ENCODE peak calls at places on chromosome 3, in five cellular contexts. Q, O, Y, W and N are unnamed samples.

GRCh38 chr3:33377931-33378330 is 62.3 kb downstream of the UBP1 start:
- DNase-seq in O (no peak), Y (no peak), Q (no peak), W (no peak), N (no peak)

GRCh38 chr3:112568642-112569041 is 6.8 kb downstream of the SLC35A5 start:
- DNase-seq in Y (no peak), W (no peak), Q (no peak), O (no peak), N (no peak)

GRCh38 chr3:188656196-188656982 is 502.4 kb downstream of the LPP start:
- DNase-seq in O (no peak), Y (no peak), W (no peak), Q (no peak), N (no peak)

GRCh38 chr3:17795733-17796132 is 53.3 kb upstream of the TBC1D5 start:
- DNase-seq in Y (no peak), O (no peak), Q (no peak), W (no peak), N (no peak)

GRCh38 chr3:39126532-39127071 is 19.1 kb downstream of the TTC21A start:
- DNase-seq in Q (no peak), O (peak; percentile 62), W (peak; percentile 56), Y (no peak), N (no peak)

GRCh38 chr3:150237490-150237889 is 170.6 kb upstream of the TSC22D2 start:
- DNase-seq in Q (peak; percentile 22), Y (no peak), O (no peak), W (no peak), N (no peak)

GRCh38 chr3:5002174-5002870 is 23.1 kb downstream of the BHLHE40 start:
- DNase-seq in Q (no peak), Y (no peak), O (peak; percentile 87), W (no peak), N (no peak)

GRCh38 chr3:15923640-15924405 is 126.0 kb upstream of the ANKRD28 start:
- DNase-seq in W (no peak), Q (no peak), O (peak; percentile 50), Y (peak; percentile 24), N (no peak)

GRCh38 chr3:113736548-113737089 is 9.4 kb downstream of the NAA50 start:
- DNase-seq in Q (peak; percentile 36), W (no peak), O (no peak), Y (no peak), N (no peak)
- TF ChIP-seq POLR2A in Q (no peak), W (no peak), O (no peak), Y (no peak), N (no peak)

DNA sequence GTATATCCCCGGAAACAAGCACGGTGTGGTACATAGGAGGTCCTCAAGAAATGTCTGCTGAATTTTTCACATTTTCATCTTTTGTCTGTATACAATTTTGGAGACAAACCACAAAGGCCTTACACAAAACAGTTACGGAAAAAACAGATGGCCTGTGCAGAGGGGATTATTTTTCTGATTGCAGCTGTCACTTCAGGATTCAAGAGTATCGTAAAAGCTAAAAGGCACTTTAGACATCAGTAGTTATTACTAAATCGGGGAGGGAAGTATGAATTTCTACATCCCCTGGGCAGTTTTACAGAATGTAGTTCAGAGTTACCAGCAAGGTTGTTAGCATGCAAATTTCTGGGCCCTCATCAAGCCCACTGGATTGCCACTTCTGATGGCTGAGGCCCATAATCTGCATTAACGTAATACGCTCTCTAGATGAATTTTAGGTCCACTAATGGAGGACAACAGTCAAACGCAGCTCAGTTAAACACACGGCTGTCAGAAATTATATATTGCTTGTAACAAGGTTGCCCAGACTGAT is 1.2 kb downstream of the RIOX2 start:
- DNase-seq in O (no peak), W (no peak), Q (no peak), Y (no peak), N (no peak)
- H3K4me3 ChIP-seq in O (peak overlapping the region; percentile 62), W (no peak overlapping the region), Q (peak overlapping the region; percentile 75), Y (peak overlapping the region; percentile 92), N (peak overlapping the region; percentile 63)

DNA sequence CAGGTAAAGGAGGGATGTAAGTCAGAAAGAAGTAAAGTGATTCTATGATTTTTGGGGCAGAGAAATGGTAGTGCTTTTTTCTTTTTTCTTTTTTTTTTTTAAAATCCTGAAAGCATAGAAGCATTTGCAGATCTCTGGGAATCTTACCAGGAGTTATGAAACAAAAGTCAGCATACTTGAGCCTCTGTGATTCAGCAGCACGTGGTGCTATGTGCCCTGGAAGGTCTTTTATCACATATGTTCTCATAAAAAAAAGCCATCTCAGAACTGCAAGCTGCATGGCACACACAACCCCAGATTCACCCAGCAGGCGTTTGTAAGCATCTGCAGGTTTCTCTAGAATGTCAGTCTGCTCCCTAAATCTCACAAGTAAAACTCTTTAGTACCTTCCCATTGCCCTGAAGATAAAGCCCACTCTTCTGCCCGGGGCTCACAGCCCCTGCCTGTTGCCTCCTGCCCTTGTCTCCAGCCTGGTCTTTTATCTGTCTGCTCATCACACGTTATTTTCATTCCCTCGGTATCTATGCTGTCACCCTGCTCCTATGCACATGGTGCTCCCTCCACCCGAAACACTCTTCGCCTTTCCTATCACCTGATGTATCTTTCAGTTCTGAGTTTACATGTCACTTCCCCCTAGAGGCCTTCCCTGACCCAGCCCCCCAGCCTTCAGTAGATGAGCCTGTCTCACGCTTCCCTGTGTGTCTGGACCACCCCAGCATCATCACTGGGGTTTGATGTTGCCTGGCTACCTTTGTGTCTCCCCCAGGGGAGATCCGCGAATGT is 72.4 kb downstream of the CHDH start:
- DNase-seq in W (no peak), Y (no peak), Q (no peak), O (no peak), N (no peak)
- TF ChIP-seq POLR2AphosphoS5 in W (no peak), Y (no peak), Q (no peak), O (no peak), N (peak; percentile 26)

DNA sequence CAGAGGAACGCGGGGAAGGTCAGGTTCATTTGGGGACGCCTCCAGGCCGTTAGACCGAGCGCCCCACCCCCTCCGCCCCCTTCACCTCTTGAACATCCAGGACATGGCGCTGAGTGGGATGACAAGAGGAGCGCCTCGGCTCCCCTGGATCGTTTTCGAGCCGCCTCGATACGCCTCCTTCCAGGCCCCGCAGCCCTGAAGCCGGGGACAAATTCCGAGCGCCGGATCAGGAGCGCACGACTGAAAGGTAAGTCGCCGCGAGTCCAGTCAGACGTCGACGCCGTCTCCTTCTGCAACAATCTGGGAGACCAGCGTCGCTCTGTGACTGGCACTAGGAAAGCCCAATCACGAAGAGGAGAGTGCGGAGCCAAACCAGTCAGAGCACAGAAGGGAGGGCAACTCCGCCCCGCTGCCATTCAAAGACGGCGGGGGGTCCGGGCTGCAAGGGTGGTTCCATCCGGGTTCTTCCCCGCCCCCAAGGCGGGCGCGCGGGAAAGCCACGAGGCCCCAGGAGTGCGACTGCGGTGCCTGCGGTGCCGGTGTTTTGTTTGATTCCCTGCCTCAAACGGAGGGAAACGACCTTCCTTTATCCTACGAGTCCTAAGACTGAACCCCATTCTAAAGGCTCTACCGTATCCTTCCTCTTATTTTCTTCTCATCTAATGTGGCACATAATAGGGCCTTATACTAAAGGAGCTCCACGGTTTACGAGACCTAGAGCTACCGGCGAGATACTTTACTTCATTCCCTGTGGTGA is at the start of gene HLTF:
- DNase-seq in Y (peak; percentile 97), O (peak; percentile 97), Q (peak; percentile 98), W (peak; percentile 93), N (no peak)
- TF ChIP-seq POLR2A in Y (no peak), O (peak; percentile 86), Q (no peak), W (peak; percentile 31), N (no peak)

GRCh38 chr3:72810063-72810462 is 38.2 kb downstream of the SHQ1 start:
- DNase-seq in W (no peak), Q (no peak), Y (no peak), O (no peak), N (no peak)
- H3K4me3 ChIP-seq in W (no peak overlapping the region), Q (no peak overlapping the region), Y (no peak overlapping the region), O (no peak overlapping the region), N (no peak overlapping the region)

GRCh38 chr3:28973621-28974020 is 307.2 kb upstream of the RBMS3 start:
- DNase-seq in O (no peak), Y (no peak), W (no peak), Q (no peak), N (no peak)

GRCh38 chr3:28971156-28971555 is 309.7 kb upstream of the RBMS3 start:
- DNase-seq in W (no peak), O (no peak), Y (no peak), Q (no peak), N (no peak)

GRCh38 chr3:28978092-28978491 is 302.8 kb upstream of the RBMS3 start:
- DNase-seq in W (no peak), Q (no peak), Y (no peak), O (no peak), N (no peak)

DNA sequence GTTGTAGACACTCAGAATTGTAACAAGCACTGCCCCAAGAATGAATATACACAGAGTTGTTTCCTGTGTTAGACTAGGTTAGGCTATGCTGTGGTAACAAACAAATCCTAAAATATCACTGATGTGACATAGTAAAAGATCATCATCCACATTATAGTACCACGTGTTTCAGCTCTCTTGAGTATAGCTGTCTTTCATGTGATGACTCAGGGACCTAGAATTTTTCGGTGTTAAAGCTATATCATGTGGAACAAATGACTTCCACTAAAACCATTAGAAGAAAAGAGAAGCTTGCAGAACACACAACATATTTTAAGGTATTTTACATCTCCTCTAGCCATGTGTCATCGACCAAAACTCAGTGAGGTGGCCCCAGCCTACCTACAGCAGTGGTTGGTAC is 307.9 kb upstream of the RBMS3 start:
- DNase-seq in Y (no peak), Q (no peak), O (no peak), W (no peak), N (no peak)
- TF ChIP-seq POLR2AphosphoS5 in Y (no peak), Q (no peak), O (no peak), W (no peak), N (no peak)

DNA sequence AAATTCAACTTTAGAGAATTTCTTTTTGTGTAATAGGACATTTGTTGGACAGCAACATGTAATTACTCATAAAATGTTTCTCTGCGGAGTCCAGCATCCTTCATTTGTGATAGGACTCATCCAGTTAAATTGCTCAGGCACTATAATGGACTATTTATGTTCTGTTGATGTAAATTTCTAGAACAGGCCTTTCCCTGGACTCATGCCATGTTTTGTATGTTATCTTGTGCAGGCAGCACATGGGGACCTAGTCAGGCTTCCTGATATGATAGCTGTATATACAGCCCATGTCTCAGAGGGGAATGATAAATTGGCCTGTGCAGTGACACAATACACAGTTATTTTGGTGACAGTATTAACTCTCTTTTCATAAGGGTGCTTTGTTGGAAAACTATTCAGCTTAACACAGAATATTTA is 51.5 kb downstream of the MBNL1 start:
- DNase-seq in W (no peak), Q (no peak), Y (no peak), O (peak; percentile 61), N (no peak)
- TF ChIP-seq POLR2A in W (no peak), Q (no peak), Y (no peak), O (no peak), N (no peak)

DNA sequence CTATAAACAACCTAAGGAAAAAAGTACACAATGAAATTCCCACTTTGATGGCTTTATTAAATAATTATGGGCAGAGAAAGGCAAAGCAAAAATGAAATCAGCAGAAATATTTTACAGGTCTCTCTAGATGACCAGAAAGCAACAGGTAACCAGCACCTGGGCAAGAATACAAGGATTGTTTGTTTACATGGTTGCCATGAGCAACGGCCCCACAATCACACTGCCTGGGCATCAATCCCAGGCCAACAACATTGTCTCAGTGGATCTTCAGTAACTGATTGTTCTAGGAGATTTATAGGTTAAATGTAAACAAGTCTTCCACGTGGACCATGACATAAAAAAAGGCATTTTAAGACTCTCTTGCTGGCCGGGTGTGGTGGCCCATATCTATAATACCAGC is 82.6 kb downstream of the PDZRN3 start:
- DNase-seq in Y (no peak), Q (no peak), W (peak; percentile 50), O (no peak), N (no peak)
- H3K4me3 ChIP-seq in Y (no peak overlapping the region), Q (no peak overlapping the region), W (no peak overlapping the region), O (no peak overlapping the region), N (no peak overlapping the region)